ENCODE peak calls at places on chromosomes 5 and 9, in seven cellular contexts. U is amniotic stem cell, V is erythroblast, E is GOT3, F is NCI-H226, P is ACHN, W is heart right ventricle. N is an unnamed sample.

GRCh38 chr9:35646583-35647265 is 4.0 kb downstream of the SIT1 start:
- DNase-seq in U (peak; percentile 79), V (peak; percentile 87), E (peak; percentile 25), F (peak; percentile 57), P (peak; percentile 86), W (peak; percentile 93), N (peak; percentile 73)

GRCh38 chr5:124162782-124163532 is 583.5 kb downstream of the ZNF608 start:
- DNase-seq in U (no peak), V (no peak), E (no peak), F (no peak), P (no peak), W (peak; percentile 32), N (no peak)

GRCh38 chr5:1507457-1507856 is 16.3 kb downstream of the LPCAT1 start:
- DNase-seq in U (no peak), V (no peak), E (no peak), F (no peak), P (no peak), W (no peak), N (no peak)

GRCh38 chr5:33075731-33076130 is 364.6 kb downstream of the NPR3 start:
- DNase-seq in U (no peak), V (no peak), E (no peak), F (peak; percentile 11), P (no peak), W (no peak), N (no peak)

GRCh38 chr5:77861576-77861975 is 85.4 kb upstream of the TBCA start:
- DNase-seq in U (no peak), V (no peak), E (no peak), F (no peak), P (no peak), W (no peak), N (no peak)

GRCh38 chr5:76367623-76368366 is 35.3 kb upstream of the IQGAP2 start:
- DNase-seq in U (no peak), V (peak; percentile 59), E (no peak), F (no peak), P (no peak), W (no peak), N (no peak)

GRCh38 chr9:111896942-111897830 is 572 bp downstream of the UGCG start:
- DNase-seq in U (no peak), V (peak; percentile 63), E (no peak), F (peak; percentile 56), P (peak; percentile 34), W (peak; percentile 70), N (peak; percentile 7)

GRCh38 chr5:142807378-142807911 is 37.3 kb downstream of the ARHGAP26 start:
- DNase-seq in U (no peak), V (no peak), E (no peak), F (no peak), P (no peak), W (no peak), N (no peak)

GRCh38 chr5:160312139-160312959 is at the start of gene CCNJL:
- DNase-seq in U (no peak), V (peak; percentile 31), E (no peak), F (peak; percentile 45), P (peak; percentile 72), W (peak; percentile 63), N (no peak)

GRCh38 chr5:27568811-27569210 is 530.4 kb upstream of the CDH9 start:
- DNase-seq in U (no peak), V (no peak), E (no peak), F (peak; percentile 63), P (no peak), W (no peak), N (no peak)

GRCh38 chr5:135505973-135506372 is 29.8 kb downstream of the NEUROG1 start:
- DNase-seq in U (peak; percentile 19), V (no peak), E (no peak), F (no peak), P (no peak), W (no peak), N (no peak)

GRCh38 chr9:101465330-101465915 is 29.8 kb upstream of the ALDOB start:
- DNase-seq in U (peak; percentile 56), V (peak; percentile 61), E (no peak), F (no peak), P (peak; percentile 79), W (peak; percentile 33), N (no peak)

GRCh38 chr9:119227422-119227821 is 141.8 kb downstream of the BRINP1 start:
- DNase-seq in U (no peak), V (no peak), E (no peak), F (no peak), P (no peak), W (no peak), N (no peak)

GRCh38 chr5:68450245-68450852 is 234.8 kb downstream of the PIK3R1 start:
- DNase-seq in U (no peak), V (no peak), E (no peak), F (peak; percentile 43), P (no peak), W (no peak), N (no peak)

GRCh38 chr9:121566401-121567141 is 66.9 kb upstream of the GGTA1 start:
- DNase-seq in U (peak; percentile 15), V (no peak), E (no peak), F (peak; percentile 61), P (no peak), W (peak; percentile 63), N (peak; percentile 55)

GRCh38 chr9:129182625-129183494 is 4.8 kb upstream of the IER5L start:
- DNase-seq in U (no peak), V (peak; percentile 46), E (no peak), F (no peak), P (peak; percentile 24), W (peak; percentile 33), N (no peak)

GRCh38 chr5:94433393-94434149 is 184.8 kb downstream of the KIAA0825 start:
- DNase-seq in U (no peak), V (no peak), E (no peak), F (no peak), P (no peak), W (no peak), N (no peak)

GRCh38 chr5:153960269-153961215 is 78.2 kb downstream of the FAM114A2 start:
- DNase-seq in U (no peak), V (no peak), E (no peak), F (peak; percentile 39), P (no peak), W (no peak), N (no peak)

GRCh38 chr5:171412186-171412585 is 7.3 kb upstream of the FGF18 start:
- DNase-seq in U (no peak), V (no peak), E (no peak), F (no peak), P (no peak), W (no peak), N (no peak)

GRCh38 chr5:143177263-143177994 is 226.1 kb downstream of the NR3C1 start:
- DNase-seq in U (peak; percentile 94), V (no peak), E (peak; percentile 66), F (peak; percentile 99), P (peak; percentile 98), W (no peak), N (peak; percentile 63)

GRCh38 chr5:126753227-126753626 is 23.7 kb upstream of the LMNB1 start:
- DNase-seq in U (no peak), V (no peak), E (no peak), F (no peak), P (no peak), W (no peak), N (no peak)

GRCh38 chr9:91239367-91240111 is 122.2 kb downstream of the AUH start:
- DNase-seq in U (no peak), V (no peak), E (no peak), F (no peak), P (no peak), W (no peak), N (no peak)

GRCh38 chr5:72467421-72467820 is 39.8 kb downstream of the ZNF366 start:
- DNase-seq in U (no peak), V (no peak), E (no peak), F (peak; percentile 62), P (no peak), W (no peak), N (no peak)

GRCh38 chr9:123305879-123306278 is 37.5 kb upstream of the STRBP start:
- DNase-seq in U (no peak), V (peak; percentile 70), E (no peak), F (no peak), P (no peak), W (no peak), N (no peak)

GRCh38 chr5:11047625-11048024 is 286.6 kb upstream of the DAP start:
- DNase-seq in U (no peak), V (no peak), E (no peak), F (no peak), P (no peak), W (no peak), N (no peak)

GRCh38 chr5:15300141-15300540 is 199.8 kb upstream of the FBXL7 start:
- DNase-seq in U (no peak), V (no peak), E (no peak), F (no peak), P (no peak), W (no peak), N (no peak)

GRCh38 chr5:59356813-59357381 is 536.6 kb downstream of the PDE4D start:
- DNase-seq in U (no peak), V (peak; percentile 47), E (no peak), F (no peak), P (no peak), W (peak; percentile 71), N (no peak)

GRCh38 chr5:145189786-145190185 is 645.4 kb downstream of the PRELID2 start:
- DNase-seq in U (no peak), V (no peak), E (no peak), F (no peak), P (no peak), W (no peak), N (no peak)

GRCh38 chr5:33153891-33154290 is 286.9 kb upstream of the TARS1 start:
- DNase-seq in U (no peak), V (no peak), E (no peak), F (no peak), P (no peak), W (no peak), N (no peak)

GRCh38 chr9:102950341-102950740 is 44.8 kb upstream of the CYLC2 start:
- DNase-seq in U (no peak), V (no peak), E (no peak), F (no peak), P (no peak), W (no peak), N (no peak)

GRCh38 chr5:149550608-149551226 is 522 bp downstream of the CSNK1A1 start:
- DNase-seq in U (no peak), V (peak; percentile 73), E (no peak), F (no peak), P (peak; percentile 12), W (no peak), N (no peak)

GRCh38 chr5:56763711-56764466 is 51.5 kb upstream of the MAP3K1 start:
- DNase-seq in U (no peak), V (peak; percentile 79), E (no peak), F (peak; percentile 72), P (no peak), W (no peak), N (no peak)

N was measured in thoracic aorta.